ENCODE peak calls at places on chromosomes 11 and 22, in ten cellular contexts. One of them, this sample, is unnamed.

GRCh38 chr11:101436511-101437142 is 147.2 kb downstream of the TRPC6 start:
- DNase-seq in cardiac fibroblast: peak
- DNase-seq in stimulated activated CD4-positive, alpha-beta T cell treated with anti-CD3 and anti-CD28 coated beads, Interleukin-4, amount 100 ng/mL, for 4 hours: no peak
- DNase-seq in ELR: peak
- DNase-seq in choroid plexus epithelial cell: peak
- DNase-seq in EH: peak
- DNase-seq in amygdala: no peak
- DNase-seq in lower leg skin: no peak
- DNase-seq in iris pigment epithelial cell: peak
- DNase-seq in MM.1S: peak
- DNase-seq in this sample: peak

GRCh38 chr11:65743928-65744698 is 23.5 kb upstream of the RNASEH2C start:
- DNase-seq in cardiac fibroblast: peak
- DNase-seq in stimulated activated CD4-positive, alpha-beta T cell treated with anti-CD3 and anti-CD28 coated beads, Interleukin-4, amount 100 ng/mL, for 4 hours: no peak
- DNase-seq in EH: peak
- DNase-seq in lower leg skin: no peak
- DNase-seq in choroid plexus epithelial cell: peak
- DNase-seq in iris pigment epithelial cell: peak
- DNase-seq in amygdala: no peak
- DNase-seq in MM.1S: peak
- DNase-seq in ELR: peak
- DNase-seq in this sample: peak

GRCh38 chr11:26901162-26901561 is 92.8 kb upstream of the FIBIN start:
- DNase-seq in iris pigment epithelial cell: peak
- DNase-seq in lower leg skin: no peak
- DNase-seq in EH: peak
- DNase-seq in choroid plexus epithelial cell: no peak
- DNase-seq in ELR: no peak
- DNase-seq in stimulated activated CD4-positive, alpha-beta T cell treated with anti-CD3 and anti-CD28 coated beads, Interleukin-4, amount 100 ng/mL, for 4 hours: no peak
- DNase-seq in MM.1S: no peak
- DNase-seq in amygdala: no peak
- DNase-seq in cardiac fibroblast: peak
- DNase-seq in this sample: no peak

GRCh38 chr22:35489225-35489624 is 51.4 kb upstream of the RASD2 start:
- DNase-seq in choroid plexus epithelial cell: no peak
- DNase-seq in ELR: no peak
- DNase-seq in lower leg skin: no peak
- DNase-seq in amygdala: no peak
- DNase-seq in cardiac fibroblast: no peak
- DNase-seq in EH: no peak
- DNase-seq in stimulated activated CD4-positive, alpha-beta T cell treated with anti-CD3 and anti-CD28 coated beads, Interleukin-4, amount 100 ng/mL, for 4 hours: no peak
- DNase-seq in iris pigment epithelial cell: no peak
- DNase-seq in MM.1S: no peak
- DNase-seq in this sample: no peak

GRCh38 chr11:130611791-130612251 is 163.4 kb downstream of the ADAMTS15 start:
- DNase-seq in EH: peak
- DNase-seq in amygdala: no peak
- DNase-seq in cardiac fibroblast: peak
- DNase-seq in stimulated activated CD4-positive, alpha-beta T cell treated with anti-CD3 and anti-CD28 coated beads, Interleukin-4, amount 100 ng/mL, for 4 hours: no peak
- DNase-seq in lower leg skin: no peak
- DNase-seq in iris pigment epithelial cell: no peak
- DNase-seq in MM.1S: peak
- DNase-seq in choroid plexus epithelial cell: peak
- DNase-seq in ELR: peak
- DNase-seq in this sample: peak

GRCh38 chr11:119029340-119030028 is 1.2 kb downstream of the SLC37A4 start:
- DNase-seq in stimulated activated CD4-positive, alpha-beta T cell treated with anti-CD3 and anti-CD28 coated beads, Interleukin-4, amount 100 ng/mL, for 4 hours: peak
- DNase-seq in choroid plexus epithelial cell: no peak
- DNase-seq in iris pigment epithelial cell: no peak
- DNase-seq in MM.1S: peak
- DNase-seq in EH: no peak
- DNase-seq in amygdala: peak
- DNase-seq in ELR: no peak
- DNase-seq in lower leg skin: no peak
- DNase-seq in cardiac fibroblast: no peak
- DNase-seq in this sample: peak

GRCh38 chr11:107683807-107684206 is 28.0 kb downstream of the SLN start:
- DNase-seq in iris pigment epithelial cell: no peak
- DNase-seq in MM.1S: no peak
- DNase-seq in EH: peak
- DNase-seq in cardiac fibroblast: no peak
- DNase-seq in stimulated activated CD4-positive, alpha-beta T cell treated with anti-CD3 and anti-CD28 coated beads, Interleukin-4, amount 100 ng/mL, for 4 hours: no peak
- DNase-seq in lower leg skin: no peak
- DNase-seq in ELR: peak
- DNase-seq in choroid plexus epithelial cell: no peak
- DNase-seq in amygdala: no peak
- DNase-seq in this sample: no peak

GRCh38 chr11:61607920-61608599 is 27.2 kb upstream of the SYT7 start:
- DNase-seq in stimulated activated CD4-positive, alpha-beta T cell treated with anti-CD3 and anti-CD28 coated beads, Interleukin-4, amount 100 ng/mL, for 4 hours: no peak
- DNase-seq in EH: no peak
- DNase-seq in cardiac fibroblast: no peak
- DNase-seq in choroid plexus epithelial cell: no peak
- DNase-seq in MM.1S: no peak
- DNase-seq in amygdala: no peak
- DNase-seq in ELR: no peak
- DNase-seq in lower leg skin: no peak
- DNase-seq in iris pigment epithelial cell: no peak
- DNase-seq in this sample: no peak

GRCh38 chr22:46415816-46416536 is 80.5 kb downstream of the TRMU start:
- DNase-seq in EH: peak
- DNase-seq in iris pigment epithelial cell: no peak
- DNase-seq in ELR: no peak
- DNase-seq in choroid plexus epithelial cell: no peak
- DNase-seq in amygdala: no peak
- DNase-seq in stimulated activated CD4-positive, alpha-beta T cell treated with anti-CD3 and anti-CD28 coated beads, Interleukin-4, amount 100 ng/mL, for 4 hours: no peak
- DNase-seq in MM.1S: no peak
- DNase-seq in cardiac fibroblast: no peak
- DNase-seq in lower leg skin: no peak
- DNase-seq in this sample: no peak

GRCh38 chr22:39087881-39088687 is 9.0 kb upstream of the APOBEC3H start:
- DNase-seq in choroid plexus epithelial cell: no peak
- DNase-seq in stimulated activated CD4-positive, alpha-beta T cell treated with anti-CD3 and anti-CD28 coated beads, Interleukin-4, amount 100 ng/mL, for 4 hours: no peak
- DNase-seq in cardiac fibroblast: no peak
- DNase-seq in ELR: no peak
- DNase-seq in iris pigment epithelial cell: no peak
- DNase-seq in lower leg skin: no peak
- DNase-seq in MM.1S: no peak
- DNase-seq in EH: no peak
- DNase-seq in amygdala: no peak
- DNase-seq in this sample: peak

GRCh38 chr11:108916290-108916689 is 251.4 kb downstream of the DDX10 start:
- DNase-seq in ELR: peak
- DNase-seq in choroid plexus epithelial cell: no peak
- DNase-seq in MM.1S: no peak
- DNase-seq in iris pigment epithelial cell: peak
- DNase-seq in stimulated activated CD4-positive, alpha-beta T cell treated with anti-CD3 and anti-CD28 coated beads, Interleukin-4, amount 100 ng/mL, for 4 hours: no peak
- DNase-seq in EH: peak
- DNase-seq in amygdala: no peak
- DNase-seq in lower leg skin: no peak
- DNase-seq in cardiac fibroblast: no peak
- DNase-seq in this sample: no peak

GRCh38 chr11:48101958-48102357 is 114.7 kb upstream of the OR4B1 start:
- DNase-seq in choroid plexus epithelial cell: no peak
- DNase-seq in stimulated activated CD4-positive, alpha-beta T cell treated with anti-CD3 and anti-CD28 coated beads, Interleukin-4, amount 100 ng/mL, for 4 hours: no peak
- DNase-seq in iris pigment epithelial cell: no peak
- DNase-seq in MM.1S: no peak
- DNase-seq in ELR: no peak
- DNase-seq in amygdala: no peak
- DNase-seq in cardiac fibroblast: no peak
- DNase-seq in lower leg skin: peak
- DNase-seq in EH: no peak
- DNase-seq in this sample: no peak

GRCh38 chr11:59862252-59862651 is 4.0 kb downstream of the TCN1 start:
- DNase-seq in stimulated activated CD4-positive, alpha-beta T cell treated with anti-CD3 and anti-CD28 coated beads, Interleukin-4, amount 100 ng/mL, for 4 hours: no peak
- DNase-seq in lower leg skin: no peak
- DNase-seq in choroid plexus epithelial cell: no peak
- DNase-seq in EH: no peak
- DNase-seq in cardiac fibroblast: no peak
- DNase-seq in ELR: no peak
- DNase-seq in MM.1S: no peak
- DNase-seq in iris pigment epithelial cell: no peak
- DNase-seq in amygdala: no peak
- DNase-seq in this sample: no peak

GRCh38 chr11:88813233-88813915 is 252.4 kb downstream of the GRM5 start:
- DNase-seq in ELR: no peak
- DNase-seq in cardiac fibroblast: no peak
- DNase-seq in lower leg skin: no peak
- DNase-seq in choroid plexus epithelial cell: no peak
- DNase-seq in EH: no peak
- DNase-seq in stimulated activated CD4-positive, alpha-beta T cell treated with anti-CD3 and anti-CD28 coated beads, Interleukin-4, amount 100 ng/mL, for 4 hours: no peak
- DNase-seq in amygdala: no peak
- DNase-seq in iris pigment epithelial cell: no peak
- DNase-seq in MM.1S: peak
- DNase-seq in this sample: no peak

GRCh38 chr22:30882974-30883533 is 85.5 kb downstream of the MORC2 start:
- DNase-seq in MM.1S: no peak
- DNase-seq in cardiac fibroblast: no peak
- DNase-seq in lower leg skin: no peak
- DNase-seq in choroid plexus epithelial cell: no peak
- DNase-seq in amygdala: no peak
- DNase-seq in stimulated activated CD4-positive, alpha-beta T cell treated with anti-CD3 and anti-CD28 coated beads, Interleukin-4, amount 100 ng/mL, for 4 hours: no peak
- DNase-seq in ELR: no peak
- DNase-seq in EH: no peak
- DNase-seq in iris pigment epithelial cell: no peak
- DNase-seq in this sample: no peak

GRCh38 chr22:37310815-37311595 is 28.7 kb downstream of the CYTH4 start:
- DNase-seq in iris pigment epithelial cell: no peak
- DNase-seq in choroid plexus epithelial cell: no peak
- DNase-seq in ELR: no peak
- DNase-seq in cardiac fibroblast: no peak
- DNase-seq in amygdala: no peak
- DNase-seq in lower leg skin: no peak
- DNase-seq in MM.1S: no peak
- DNase-seq in EH: no peak
- DNase-seq in stimulated activated CD4-positive, alpha-beta T cell treated with anti-CD3 and anti-CD28 coated beads, Interleukin-4, amount 100 ng/mL, for 4 hours: no peak
- DNase-seq in this sample: no peak

GRCh38 chr22:50085211-50085999 is at the start of gene MLC1:
- DNase-seq in lower leg skin: no peak
- DNase-seq in iris pigment epithelial cell: no peak
- DNase-seq in EH: peak
- DNase-seq in ELR: no peak
- DNase-seq in cardiac fibroblast: peak
- DNase-seq in MM.1S: no peak
- DNase-seq in choroid plexus epithelial cell: no peak
- DNase-seq in stimulated activated CD4-positive, alpha-beta T cell treated with anti-CD3 and anti-CD28 coated beads, Interleukin-4, amount 100 ng/mL, for 4 hours: peak
- DNase-seq in amygdala: peak
- DNase-seq in this sample: no peak

GRCh38 chr11:121321614-121322243 is 29.2 kb downstream of the SC5D start:
- DNase-seq in amygdala: peak
- DNase-seq in lower leg skin: no peak
- DNase-seq in cardiac fibroblast: peak
- DNase-seq in choroid plexus epithelial cell: peak
- DNase-seq in ELR: peak
- DNase-seq in EH: peak
- DNase-seq in iris pigment epithelial cell: no peak
- DNase-seq in stimulated activated CD4-positive, alpha-beta T cell treated with anti-CD3 and anti-CD28 coated beads, Interleukin-4, amount 100 ng/mL, for 4 hours: peak
- DNase-seq in MM.1S: no peak
- DNase-seq in this sample: peak

GRCh38 chr22:31676700-31677099 is 14.7 kb upstream of the PISD start:
- DNase-seq in lower leg skin: peak
- DNase-seq in stimulated activated CD4-positive, alpha-beta T cell treated with anti-CD3 and anti-CD28 coated beads, Interleukin-4, amount 100 ng/mL, for 4 hours: peak
- DNase-seq in amygdala: peak
- DNase-seq in ELR: peak
- DNase-seq in choroid plexus epithelial cell: peak
- DNase-seq in cardiac fibroblast: peak
- DNase-seq in EH: peak
- DNase-seq in MM.1S: peak
- DNase-seq in iris pigment epithelial cell: peak
- DNase-seq in this sample: peak

GRCh38 chr11:133894956-133895549 is 49.7 kb upstream of the SPATA19 start:
- DNase-seq in choroid plexus epithelial cell: no peak
- DNase-seq in MM.1S: no peak
- DNase-seq in amygdala: no peak
- DNase-seq in lower leg skin: peak
- DNase-seq in iris pigment epithelial cell: no peak
- DNase-seq in cardiac fibroblast: peak
- DNase-seq in ELR: no peak
- DNase-seq in stimulated activated CD4-positive, alpha-beta T cell treated with anti-CD3 and anti-CD28 coated beads, Interleukin-4, amount 100 ng/mL, for 4 hours: no peak
- DNase-seq in EH: no peak
- DNase-seq in this sample: no peak

GRCh38 chr11:59865031-59865430 is 1.3 kb downstream of the TCN1 start:
- DNase-seq in stimulated activated CD4-positive, alpha-beta T cell treated with anti-CD3 and anti-CD28 coated beads, Interleukin-4, amount 100 ng/mL, for 4 hours: no peak
- DNase-seq in choroid plexus epithelial cell: no peak
- DNase-seq in MM.1S: no peak
- DNase-seq in amygdala: no peak
- DNase-seq in EH: no peak
- DNase-seq in ELR: peak
- DNase-seq in cardiac fibroblast: peak
- DNase-seq in iris pigment epithelial cell: no peak
- DNase-seq in lower leg skin: no peak
- DNase-seq in this sample: no peak

GRCh38 chr22:19607198-19608113 is 83.2 kb upstream of the CLDN5 start:
- DNase-seq in stimulated activated CD4-positive, alpha-beta T cell treated with anti-CD3 and anti-CD28 coated beads, Interleukin-4, amount 100 ng/mL, for 4 hours: peak
- DNase-seq in amygdala: no peak
- DNase-seq in choroid plexus epithelial cell: peak
- DNase-seq in MM.1S: peak
- DNase-seq in iris pigment epithelial cell: no peak
- DNase-seq in lower leg skin: peak
- DNase-seq in ELR: no peak
- DNase-seq in cardiac fibroblast: peak
- DNase-seq in EH: no peak
- DNase-seq in this sample: no peak

GRCh38 chr11:19677380-19678080 is 35.1 kb upstream of the NAV2 start:
- DNase-seq in cardiac fibroblast: peak
- DNase-seq in choroid plexus epithelial cell: no peak
- DNase-seq in MM.1S: no peak
- DNase-seq in stimulated activated CD4-positive, alpha-beta T cell treated with anti-CD3 and anti-CD28 coated beads, Interleukin-4, amount 100 ng/mL, for 4 hours: no peak
- DNase-seq in amygdala: no peak
- DNase-seq in ELR: no peak
- DNase-seq in iris pigment epithelial cell: no peak
- DNase-seq in lower leg skin: no peak
- DNase-seq in EH: peak
- DNase-seq in this sample: no peak